ENCODE peak calls at places on chromosomes 16 and 17, in seven cellular contexts. N is astrocyte of the spinal cord, S is NB4, K is iPS-NIHi11, D is right atrium auricular region, V is fibroblast of the aortic adventitia, I is lung. R is an unnamed sample.

GRCh38 chr17:622356-622755 is 92.3 kb downstream of the VPS53 start:
- DNase-seq in N (peak), K (no peak), S (no peak), V (no peak), I (no peak), D (no peak), R (peak)

GRCh38 chr16:31501226-31501965 is 6.8 kb downstream of the RUSF1 start:
- DNase-seq in K (no peak), S (no peak), N (no peak), I (no peak), V (no peak), D (no peak), R (no peak)

GRCh38 chr17:67289174-67289876 is 44.3 kb upstream of the HELZ start:
- DNase-seq in K (no peak), D (peak), S (no peak), N (peak), V (peak), I (peak), R (peak)

GRCh38 chr17:3556905-3557767 is 476 bp downstream of the TRPV3 start:
- DNase-seq in V (peak), D (no peak), S (no peak), I (no peak), N (no peak), K (peak), R (no peak)

GRCh38 chr16:3520861-3521260 is 20.1 kb downstream of the CLUAP1 start:
- DNase-seq in D (no peak), S (no peak), I (no peak), V (no peak), N (no peak), K (peak), R (no peak)

GRCh38 chr17:75059369-75060345 is 12.6 kb downstream of the KCTD2 start:
- DNase-seq in S (peak), K (no peak), N (peak), I (no peak), V (peak), D (no peak), R (peak)

GRCh38 chr16:74271879-74272278 is 24.7 kb upstream of the PSMD7 start:
- DNase-seq in N (no peak), K (no peak), S (no peak), V (no peak), D (no peak), I (no peak), R (peak)

GRCh38 chr16:53913082-53913870 is 209.3 kb downstream of the FTO start:
- DNase-seq in I (peak), K (no peak), D (peak), V (peak), S (no peak), N (peak), R (peak)

GRCh38 chr16:82835487-82836160 is 208.9 kb downstream of the CDH13 start:
- DNase-seq in K (no peak), S (no peak), V (no peak), D (no peak), N (peak), I (no peak), R (peak)

GRCh38 chr16:78092755-78093154 is 6.7 kb upstream of the WWOX start:
- DNase-seq in D (no peak), S (no peak), K (no peak), N (no peak), I (no peak), V (no peak), R (no peak)

GRCh38 chr17:63917646-63918045 is 993 bp downstream of the GH1 start:
- DNase-seq in S (no peak), D (no peak), N (no peak), V (no peak), I (no peak), K (no peak), R (no peak)

GRCh38 chr17:65097110-65097509 is 40.1 kb upstream of the RGS9 start:
- DNase-seq in V (no peak), N (no peak), S (no peak), K (no peak), I (no peak), D (no peak), R (no peak)

GRCh38 chr17:36082062-36082461 is 7.9 kb downstream of the CCL3 start:
- DNase-seq in S (no peak), V (no peak), K (no peak), N (no peak), I (no peak), D (no peak), R (no peak)

GRCh38 chr16:58628845-58629680 is 563 bp downstream of the CNOT1 start:
- DNase-seq in D (peak), S (peak), V (peak), N (peak), K (no peak), I (peak), R (no peak)

GRCh38 chr17:32486701-32487459 is at the start of gene CDK5R1:
- DNase-seq in K (peak), I (peak), D (peak), V (peak), S (peak), N (peak), R (no peak)

GRCh38 chr17:49371178-49371834 is 9.3 kb upstream of the ZNF652 start:
- DNase-seq in N (no peak), V (no peak), I (no peak), K (peak), D (no peak), S (no peak), R (no peak)

GRCh38 chr17:48497103-48497502 is 33.7 kb downstream of the HOXB1 start:
- DNase-seq in N (peak), V (peak), I (no peak), S (no peak), K (no peak), D (no peak), R (no peak)

GRCh38 chr16:86514656-86515376 is 4.5 kb downstream of the FOXF1 start:
- DNase-seq in S (no peak), K (no peak), D (no peak), N (peak), I (no peak), V (no peak), R (no peak)

GRCh38 chr16:46885960-46886763 is 2.0 kb downstream of the GPT2 start:
- DNase-seq in N (peak), S (peak), D (no peak), V (no peak), I (no peak), K (no peak), R (no peak)

GRCh38 chr17:33234930-33235685 is 58.0 kb downstream of the ASIC2 start:
- DNase-seq in I (peak), N (peak), K (no peak), S (no peak), V (peak), D (peak), R (peak)

GRCh38 chr17:68381076-68381900 is 76.0 kb downstream of the WIPI1 start:
- DNase-seq in V (no peak), D (no peak), S (no peak), N (peak), K (no peak), I (peak), R (peak)

GRCh38 chr16:58034786-58035185 is 9.2 kb downstream of the MMP15 start:
- DNase-seq in K (no peak), V (no peak), S (no peak), N (no peak), D (no peak), I (no peak), R (no peak)

GRCh38 chr17:39724731-39725130 is 5.6 kb downstream of the MIEN1 start:
- DNase-seq in I (no peak), S (no peak), V (no peak), K (no peak), N (no peak), D (no peak), R (no peak)

GRCh38 chr17:59498421-59499307 is 66.7 kb upstream of the DHX40 start:
- DNase-seq in I (no peak), V (peak), S (no peak), K (no peak), D (no peak), N (peak), R (no peak)

GRCh38 chr17:2695961-2696760 is 15.4 kb downstream of the CLUH start:
- DNase-seq in I (no peak), K (peak), V (no peak), D (no peak), N (no peak), S (no peak), R (no peak)

GRCh38 chr16:25045696-25046381 is 30.7 kb upstream of the ARHGAP17 start:
- DNase-seq in N (peak), K (no peak), I (no peak), S (peak), V (peak), D (no peak), R (peak)

GRCh38 chr16:66254751-66255150 is 111.7 kb upstream of the CDH5 start:
- DNase-seq in S (no peak), N (peak), V (no peak), D (no peak), I (no peak), K (no peak), R (no peak)

GRCh38 chr17:75250009-75250471 is 11.4 kb downstream of the GGA3 start:
- DNase-seq in K (no peak), S (no peak), D (no peak), V (peak), N (peak), I (no peak), R (peak)

GRCh38 chr17:65356524-65356923 is 204.9 kb downstream of the AXIN2 start:
- DNase-seq in S (no peak), K (no peak), V (no peak), I (no peak), D (no peak), N (no peak), R (no peak)

GRCh38 chr16:57091200-57091989 is 988 bp upstream of the CPNE2 start:
- DNase-seq in S (peak), K (peak), V (peak), D (peak), N (peak), I (peak), R (peak)

R was measured in brain microvascular endothelial cell.